ENCODE peak calls at places on chromosomes 7 and 10, in six cellular contexts. One of them, this sample, is unnamed.
A peak's percentile ranks its signal among the peaks of the same experiment; 100 is the strongest.

GRCh38 chr7:110676785-110677184 is 414.1 kb upstream of the LRRN3 start:
- DNase-seq in PC-3: no peak
- DNase-seq in sigmoid colon: no peak
- DNase-seq in right atrium auricular region: no peak
- DNase-seq in mucosa of descending colon: no peak
- DNase-seq in ascending aorta: no peak
- DNase-seq in this sample: no peak

GRCh38 chr10:91796332-91797076 is 1.7 kb upstream of the TNKS2 start:
- DNase-seq in mucosa of descending colon: peak; percentile 68
- DNase-seq in PC-3: peak; percentile 12
- DNase-seq in ascending aorta: no peak
- DNase-seq in right atrium auricular region: no peak
- DNase-seq in sigmoid colon: peak; percentile 70
- DNase-seq in this sample: peak; percentile 85

GRCh38 chr10:95295031-95295755 is 4.4 kb upstream of the PDLIM1 start:
- DNase-seq in mucosa of descending colon: peak; percentile 75
- DNase-seq in PC-3: no peak
- DNase-seq in right atrium auricular region: no peak
- DNase-seq in sigmoid colon: peak; percentile 69
- DNase-seq in ascending aorta: no peak
- DNase-seq in this sample: peak; percentile 88

GRCh38 chr7:98251251-98251843 is 685 bp downstream of the TECPR1 start:
- DNase-seq in sigmoid colon: no peak
- DNase-seq in right atrium auricular region: no peak
- DNase-seq in PC-3: no peak
- DNase-seq in ascending aorta: no peak
- DNase-seq in mucosa of descending colon: no peak
- DNase-seq in this sample: no peak

GRCh38 chr10:30059209-30060107 is at the start of gene JCAD:
- DNase-seq in PC-3: peak; percentile 46
- DNase-seq in mucosa of descending colon: peak; percentile 70
- DNase-seq in right atrium auricular region: peak; percentile 78
- DNase-seq in sigmoid colon: peak; percentile 89
- DNase-seq in ascending aorta: no peak
- DNase-seq in this sample: peak; percentile 93

GRCh38 chr10:102038410-102038809 is 17.6 kb downstream of the ARMH3 start:
- DNase-seq in ascending aorta: no peak
- DNase-seq in sigmoid colon: no peak
- DNase-seq in PC-3: no peak
- DNase-seq in mucosa of descending colon: no peak
- DNase-seq in right atrium auricular region: no peak
- DNase-seq in this sample: no peak

GRCh38 chr7:64888561-64888900 is 14.5 kb upstream of the ZNF273 start:
- DNase-seq in ascending aorta: no peak
- DNase-seq in sigmoid colon: no peak
- DNase-seq in right atrium auricular region: no peak
- DNase-seq in PC-3: no peak
- DNase-seq in mucosa of descending colon: no peak
- DNase-seq in this sample: peak; percentile 45

GRCh38 chr10:27108165-27108564 is 7.9 kb upstream of the ANKRD26 start:
- DNase-seq in PC-3: no peak
- DNase-seq in mucosa of descending colon: no peak
- DNase-seq in ascending aorta: no peak
- DNase-seq in sigmoid colon: no peak
- DNase-seq in right atrium auricular region: no peak
- DNase-seq in this sample: no peak

GRCh38 chr10:81136261-81136660 is 598.6 kb downstream of the SH2D4B start:
- DNase-seq in ascending aorta: no peak
- DNase-seq in right atrium auricular region: no peak
- DNase-seq in sigmoid colon: no peak
- DNase-seq in mucosa of descending colon: no peak
- DNase-seq in PC-3: no peak
- DNase-seq in this sample: no peak

GRCh38 chr10:122307669-122308486 is 36.8 kb downstream of the BTBD16 start:
- DNase-seq in sigmoid colon: peak; percentile 95
- DNase-seq in right atrium auricular region: peak; percentile 89
- DNase-seq in mucosa of descending colon: no peak
- DNase-seq in ascending aorta: peak; percentile 25
- DNase-seq in PC-3: peak; percentile 87
- DNase-seq in this sample: peak; percentile 45

GRCh38 chr10:13969792-13970140 is 361.0 kb downstream of the FRMD4A start:
- DNase-seq in ascending aorta: no peak
- DNase-seq in mucosa of descending colon: no peak
- DNase-seq in PC-3: no peak
- DNase-seq in right atrium auricular region: no peak
- DNase-seq in sigmoid colon: no peak
- DNase-seq in this sample: no peak

GRCh38 chr10:104548090-104548489 is 93.0 kb upstream of the SORCS3 start:
- DNase-seq in mucosa of descending colon: no peak
- DNase-seq in sigmoid colon: no peak
- DNase-seq in right atrium auricular region: no peak
- DNase-seq in ascending aorta: no peak
- DNase-seq in PC-3: peak; percentile 24
- DNase-seq in this sample: peak; percentile 81

GRCh38 chr7:134512271-134512670 is 15.1 kb upstream of the AKR1B10 start:
- DNase-seq in right atrium auricular region: no peak
- DNase-seq in ascending aorta: no peak
- DNase-seq in sigmoid colon: no peak
- DNase-seq in PC-3: peak; percentile 87
- DNase-seq in mucosa of descending colon: no peak
- DNase-seq in this sample: no peak

GRCh38 chr7:89605362-89605761 is 548.9 kb upstream of the STEAP1 start:
- DNase-seq in ascending aorta: no peak
- DNase-seq in PC-3: no peak
- DNase-seq in sigmoid colon: no peak
- DNase-seq in mucosa of descending colon: no peak
- DNase-seq in right atrium auricular region: no peak
- DNase-seq in this sample: peak; percentile 53

GRCh38 chr10:78684954-78685353 is 383.8 kb upstream of the ZMIZ1 start:
- DNase-seq in ascending aorta: no peak
- DNase-seq in sigmoid colon: no peak
- DNase-seq in mucosa of descending colon: no peak
- DNase-seq in PC-3: no peak
- DNase-seq in right atrium auricular region: no peak
- DNase-seq in this sample: no peak

GRCh38 chr7:120867932-120868331 is 10.0 kb upstream of the TSPAN12 start:
- DNase-seq in sigmoid colon: no peak
- DNase-seq in mucosa of descending colon: no peak
- DNase-seq in ascending aorta: no peak
- DNase-seq in PC-3: peak; percentile 66
- DNase-seq in right atrium auricular region: no peak
- DNase-seq in this sample: no peak

GRCh38 chr7:867406-868188 is 8.8 kb upstream of the GET4 start:
- DNase-seq in right atrium auricular region: peak; percentile 69
- DNase-seq in ascending aorta: peak; percentile 63
- DNase-seq in sigmoid colon: peak; percentile 95
- DNase-seq in mucosa of descending colon: peak; percentile 85
- DNase-seq in PC-3: no peak
- DNase-seq in this sample: no peak

GRCh38 chr10:129411772-129412171 is 55.3 kb upstream of the MGMT start:
- DNase-seq in right atrium auricular region: peak; percentile 51
- DNase-seq in ascending aorta: no peak
- DNase-seq in mucosa of descending colon: no peak
- DNase-seq in sigmoid colon: no peak
- DNase-seq in PC-3: no peak
- DNase-seq in this sample: no peak

GRCh38 chr7:95389516-95389915 is 6.7 kb downstream of the PON3 start:
- DNase-seq in right atrium auricular region: no peak
- DNase-seq in PC-3: no peak
- DNase-seq in ascending aorta: no peak
- DNase-seq in sigmoid colon: no peak
- DNase-seq in mucosa of descending colon: no peak
- DNase-seq in this sample: no peak

GRCh38 chr10:77021966-77022365 is 615.6 kb downstream of the KCNMA1 start:
- DNase-seq in right atrium auricular region: no peak
- DNase-seq in mucosa of descending colon: no peak
- DNase-seq in sigmoid colon: no peak
- DNase-seq in ascending aorta: no peak
- DNase-seq in PC-3: no peak
- DNase-seq in this sample: no peak

GRCh38 chr10:132961-133898 is 2.0 kb upstream of the ZMYND11 start:
- DNase-seq in PC-3: peak; percentile 66
- DNase-seq in ascending aorta: no peak
- DNase-seq in sigmoid colon: no peak
- DNase-seq in mucosa of descending colon: no peak
- DNase-seq in right atrium auricular region: no peak
- DNase-seq in this sample: no peak

GRCh38 chr7:137363683-137364082 is 20.1 kb upstream of the PTN start:
- DNase-seq in mucosa of descending colon: no peak
- DNase-seq in ascending aorta: no peak
- DNase-seq in PC-3: no peak
- DNase-seq in sigmoid colon: no peak
- DNase-seq in right atrium auricular region: no peak
- DNase-seq in this sample: no peak

GRCh38 chr7:156480671-156481070 is 159.9 kb upstream of the RNF32 start:
- DNase-seq in mucosa of descending colon: no peak
- DNase-seq in right atrium auricular region: peak; percentile 26
- DNase-seq in ascending aorta: no peak
- DNase-seq in PC-3: no peak
- DNase-seq in sigmoid colon: no peak
- DNase-seq in this sample: peak; percentile 38

DNA sequence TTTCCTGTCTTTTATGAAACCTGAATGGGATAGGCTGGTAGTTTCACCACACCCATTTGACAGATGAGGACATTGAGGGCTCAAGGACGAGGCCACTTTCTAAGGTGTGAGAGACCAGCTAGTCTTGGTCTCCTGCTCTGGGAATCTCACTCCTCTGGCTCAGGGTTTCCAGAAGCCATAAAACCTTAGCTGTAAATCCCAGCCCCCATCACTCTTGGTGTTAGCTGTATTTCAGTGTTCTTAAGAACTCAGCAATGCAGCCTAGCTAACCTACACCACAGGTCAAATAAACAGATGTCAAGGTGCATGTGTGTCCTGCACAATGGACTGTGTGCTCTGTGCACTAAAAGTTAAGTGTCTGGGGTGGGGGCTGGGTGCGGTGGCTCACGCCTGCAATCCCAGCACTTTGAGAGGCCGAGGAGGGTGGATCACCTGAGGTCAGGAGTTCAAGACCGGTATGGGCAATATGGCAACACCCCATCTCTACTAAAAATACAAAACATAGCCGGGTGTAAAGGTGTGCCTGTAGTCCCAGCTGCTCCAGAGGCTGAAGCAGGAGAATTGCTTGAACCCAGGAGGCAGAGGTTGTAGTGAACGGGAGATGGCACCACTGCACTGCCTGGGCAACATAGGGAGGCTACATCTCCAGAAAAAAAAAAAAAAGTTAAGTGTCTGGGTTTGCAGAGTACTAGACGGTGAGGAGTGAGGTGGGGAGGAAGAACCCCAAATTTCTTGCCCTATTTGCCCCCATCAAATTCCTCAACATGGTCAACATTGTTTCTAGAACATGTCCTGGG is 547 bp upstream of the EPO start:
- DNase-seq in sigmoid colon: no peak
- DNase-seq in right atrium auricular region: no peak
- DNase-seq in mucosa of descending colon: peak; percentile 17
- DNase-seq in ascending aorta: no peak
- DNase-seq in PC-3: peak; percentile 16
- DNase-seq in this sample: peak; percentile 51
- H3K4me3 ChIP-seq in sigmoid colon: no peak overlapping the region
- H3K4me3 ChIP-seq in right atrium auricular region: no peak overlapping the region
- H3K4me3 ChIP-seq in mucosa of descending colon: no peak overlapping the region
- H3K4me3 ChIP-seq in ascending aorta: no peak overlapping the region
- H3K4me3 ChIP-seq in PC-3: no peak overlapping the region
- H3K4me3 ChIP-seq in this sample: peak overlapping the region; percentile 66

DNA sequence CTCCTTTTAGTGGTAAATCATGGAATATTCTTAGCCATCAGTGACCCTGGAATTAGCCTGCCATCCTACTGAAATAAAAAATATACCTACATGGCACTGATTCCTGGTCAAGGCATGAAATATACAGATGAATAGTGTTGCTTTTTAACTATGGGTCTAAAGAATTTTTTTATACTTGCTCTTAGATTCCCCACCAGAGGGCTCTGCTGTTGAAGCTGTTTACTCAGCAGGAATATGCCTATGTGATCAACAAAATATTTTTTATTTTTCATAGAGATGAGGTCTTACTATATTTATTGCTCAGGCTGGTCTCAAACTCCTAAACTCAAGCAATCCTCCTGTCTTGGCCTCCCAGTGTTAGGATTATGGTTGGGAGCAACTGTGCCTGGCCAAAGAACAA is 13.5 kb downstream of the ZC3HC1 start:
- DNase-seq in sigmoid colon: no peak
- DNase-seq in right atrium auricular region: no peak
- DNase-seq in ascending aorta: no peak
- DNase-seq in PC-3: peak; percentile 26
- DNase-seq in mucosa of descending colon: no peak
- DNase-seq in this sample: no peak
- TF ChIP-seq CTCF in sigmoid colon: no peak
- TF ChIP-seq CTCF in right atrium auricular region: no peak
- TF ChIP-seq CTCF in ascending aorta: no peak
- TF ChIP-seq CTCF in PC-3: peak; percentile 60
- TF ChIP-seq CTCF in mucosa of descending colon: no peak
- TF ChIP-seq CTCF in this sample: peak; percentile 50

DNA sequence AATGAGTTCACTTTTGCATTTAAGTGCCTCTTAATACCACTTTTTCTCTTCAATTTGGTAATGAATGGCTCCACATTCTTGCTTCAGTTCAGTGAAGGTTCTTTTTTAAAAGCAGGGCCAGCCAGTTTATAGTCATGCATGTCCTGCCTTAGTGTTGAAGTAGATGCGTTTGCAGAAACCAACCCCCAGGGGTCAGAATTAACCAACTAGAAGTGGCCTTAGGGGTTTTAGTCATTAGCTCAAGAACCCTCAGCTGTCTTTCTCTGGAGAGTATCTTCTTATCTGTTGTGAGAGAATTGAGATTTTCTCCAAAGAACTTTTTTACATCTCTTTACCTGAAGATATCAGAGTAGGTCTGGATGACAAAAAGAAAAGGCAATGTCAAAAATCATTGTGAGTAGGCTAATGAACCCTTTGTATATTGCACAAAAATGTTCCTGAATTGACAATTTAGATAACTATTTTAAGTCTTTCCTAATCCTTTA is 82.2 kb downstream of the PIK3CG start:
- DNase-seq in right atrium auricular region: peak; percentile 72
- DNase-seq in ascending aorta: no peak
- DNase-seq in sigmoid colon: no peak
- DNase-seq in PC-3: peak; percentile 72
- DNase-seq in mucosa of descending colon: peak; percentile 72
- DNase-seq in this sample: peak; percentile 86
- H3K4me1 ChIP-seq in right atrium auricular region: no peaks in the 10 kb centered on the region
- H3K4me1 ChIP-seq in ascending aorta: no peaks in the 10 kb centered on the region
- H3K4me1 ChIP-seq in sigmoid colon: no peaks in the 10 kb centered on the region
- H3K4me1 ChIP-seq in PC-3: no peaks in the 10 kb centered on the region
- H3K4me1 ChIP-seq in mucosa of descending colon: no peaks in the 10 kb centered on the region
- H3K4me1 ChIP-seq in this sample: no peaks in the 10 kb centered on the region

DNA sequence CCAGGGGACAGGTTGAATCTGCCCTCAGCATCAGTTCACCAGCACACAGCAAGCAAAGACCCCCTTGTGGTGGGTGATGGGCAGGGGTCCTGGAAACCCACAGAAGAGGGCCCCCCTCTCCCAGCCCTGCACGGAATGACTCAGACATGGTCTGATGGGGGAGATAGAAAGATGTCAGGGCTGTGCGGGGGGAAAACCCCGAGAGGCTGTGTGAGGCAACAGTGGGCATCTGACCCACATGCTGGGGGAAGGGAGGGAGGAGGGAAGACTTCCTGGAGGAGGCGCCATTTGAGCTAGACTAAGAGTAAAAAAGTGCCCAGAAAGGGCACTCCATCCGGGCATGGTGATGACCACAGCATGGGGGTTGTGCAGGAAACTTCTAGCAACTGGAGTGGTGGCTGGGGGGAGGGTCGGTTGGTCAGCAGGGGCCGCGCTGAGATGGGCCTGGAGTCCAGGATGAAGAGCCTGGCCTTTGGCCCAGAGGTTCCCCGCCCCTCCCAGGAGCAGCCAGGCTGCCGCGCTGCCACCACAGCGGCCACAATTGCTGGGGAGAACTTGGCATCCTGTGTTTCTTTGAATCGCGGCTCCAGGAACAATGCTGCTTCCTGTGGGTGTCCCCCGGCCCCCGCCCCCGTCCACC is 2.5 kb downstream of the LFNG start:
- DNase-seq in sigmoid colon: no peak
- DNase-seq in mucosa of descending colon: peak; percentile 73
- DNase-seq in PC-3: peak; percentile 32
- DNase-seq in right atrium auricular region: no peak
- DNase-seq in ascending aorta: no peak
- DNase-seq in this sample: peak; percentile 58
- H3K4me3 ChIP-seq in sigmoid colon: peak overlapping the region; percentile 51
- H3K4me3 ChIP-seq in mucosa of descending colon: peak overlapping the region; percentile 7
- H3K4me3 ChIP-seq in PC-3: no peak overlapping the region
- H3K4me3 ChIP-seq in right atrium auricular region: no peak overlapping the region
- H3K4me3 ChIP-seq in ascending aorta: peak overlapping the region; percentile 74
- H3K4me3 ChIP-seq in this sample: no peak overlapping the region

This sample was measured in endodermal cell.